ENCODE peak calls at places on chromosomes 11 and 22, in four cellular contexts. Q is ovary, P is sigmoid colon, T is suprapubic skin. E is an unnamed sample.

GRCh38 chr11:82811369-82811768 is 77.7 kb upstream of the FAM181B start:
- DNase-seq in Q (no peak), P (no peak), T (no peak), E (no peak)

GRCh38 chr11:29482510-29482909 is 534.3 kb downstream of the KCNA4 start:
- DNase-seq in Q (no peak), P (no peak), T (no peak), E (no peak)

GRCh38 chr11:22192642-22193347 is at the start of gene ANO5:
- DNase-seq in Q (peak; percentile 51), P (peak; percentile 81), T (peak; percentile 77), E (peak; percentile 92)

GRCh38 chr11:37804666-37805065 is 1206.6 kb upstream of the RAG2 start:
- DNase-seq in Q (no peak), P (no peak), T (no peak), E (no peak)

GRCh38 chr11:77379917-77380316 is 78.4 kb upstream of the GDPD4 start:
- DNase-seq in Q (no peak), P (no peak), T (no peak), E (no peak)

GRCh38 chr11:114219559-114220349 is 76.4 kb upstream of the NNMT start:
- DNase-seq in Q (no peak), P (no peak), T (no peak), E (no peak)

GRCh38 chr22:36580846-36581245 is 51.9 kb upstream of the EIF3D start:
- DNase-seq in Q (no peak), P (no peak), T (no peak), E (no peak)

GRCh38 chr22:31039393-31039792 is 41.7 kb upstream of the SMTN start:
- DNase-seq in Q (peak; percentile 73), P (peak; percentile 86), T (no peak), E (no peak)

GRCh38 chr11:73981051-73981805 is 1.4 kb downstream of the UCP2 start:
- DNase-seq in Q (no peak), P (peak; percentile 39), T (no peak), E (no peak)

GRCh38 chr11:118142809-118143208 is 9.8 kb downstream of the SCN4B start:
- DNase-seq in Q (no peak), P (peak; percentile 63), T (no peak), E (peak; percentile 30)

GRCh38 chr11:34656062-34656720 is 35.3 kb downstream of the EHF start:
- DNase-seq in Q (no peak), P (no peak), T (no peak), E (no peak)

GRCh38 chr11:65541093-65542010 is 16.5 kb downstream of the SCYL1 start:
- DNase-seq in Q (no peak), P (peak; percentile 73), T (no peak), E (no peak)

GRCh38 chr22:49014227-49015201 is 813.2 kb downstream of the BRD1 start:
- DNase-seq in Q (no peak), P (peak; percentile 56), T (peak; percentile 68), E (no peak)

GRCh38 chr22:49879871-49880270 is 26.2 kb downstream of the ZBED4 start:
- DNase-seq in Q (no peak), P (no peak), T (no peak), E (no peak)

GRCh38 chr11:124583827-124584226 is 14.0 kb downstream of the OR8A1 start:
- DNase-seq in Q (no peak), P (no peak), T (no peak), E (no peak)

GRCh38 chr11:8287297-8288070 is 23.8 kb upstream of the LMO1 start:
- DNase-seq in Q (no peak), P (peak; percentile 34), T (no peak), E (no peak)

GRCh38 chr11:4111834-4112233 is 17.2 kb downstream of the RRM1 start:
- DNase-seq in Q (no peak), P (no peak), T (no peak), E (no peak)

GRCh38 chr11:80779907-80780615 is 1339.2 kb upstream of the TENM4 start:
- DNase-seq in Q (no peak), P (no peak), T (no peak), E (no peak)

GRCh38 chr11:66112640-66113098 is 42.6 kb downstream of the PACS1 start:
- DNase-seq in Q (no peak), P (no peak), T (no peak), E (no peak)

GRCh38 chr11:32437406-32438345 is 2.3 kb upstream of the WT1 start:
- DNase-seq in Q (peak; percentile 68), P (no peak), T (no peak), E (no peak)

GRCh38 chr11:72293910-72294533 is 50.0 kb upstream of the PHOX2A start:
- DNase-seq in Q (no peak), P (no peak), T (peak; percentile 59), E (no peak)

GRCh38 chr11:112161012-112161411 is 2.9 kb downstream of the IL18 start:
- DNase-seq in Q (no peak), P (no peak), T (no peak), E (no peak)

GRCh38 chr11:126113515-126113957 is 50.9 kb upstream of the CDON start:
- DNase-seq in Q (peak; percentile 81), P (peak; percentile 97), T (peak; percentile 94), E (peak; percentile 96)

GRCh38 chr11:34151916-34152845 is 46.8 kb downstream of the NAT10 start:
- DNase-seq in Q (no peak), P (no peak), T (no peak), E (no peak)

GRCh38 chr11:8768625-8769333 is 86.2 kb downstream of the RPL27A start:
- DNase-seq in Q (no peak), P (no peak), T (no peak), E (no peak)

GRCh38 chr11:71454470-71455113 is 1.6 kb downstream of the NADSYN1 start:
- DNase-seq in Q (no peak), P (peak; percentile 46), T (no peak), E (no peak)

GRCh38 chr11:120645639-120646038 is 134.1 kb downstream of the GRIK4 start:
- DNase-seq in Q (no peak), P (no peak), T (no peak), E (no peak)

GRCh38 chr11:35116762-35117588 is 22.0 kb upstream of the CD44 start:
- DNase-seq in Q (peak; percentile 19), P (no peak), T (no peak), E (no peak)

GRCh38 chr11:14645247-14645912 is 1.8 kb downstream of the PDE3B start:
- DNase-seq in Q (no peak), P (no peak), T (no peak), E (no peak)

GRCh38 chr11:134537941-134538340 is 125.9 kb upstream of the B3GAT1 start:
- DNase-seq in Q (no peak), P (no peak), T (no peak), E (no peak)

GRCh38 chr11:57530596-57531507 is at the start of gene TIMM10:
- DNase-seq in Q (peak; percentile 93), P (peak; percentile 98), T (peak; percentile 98), E (peak; percentile 98)
- TF ChIP-seq POLR2A in Q (no peak), P (peak; percentile 37), T (no peak), E (peak; percentile 82)

DNA sequence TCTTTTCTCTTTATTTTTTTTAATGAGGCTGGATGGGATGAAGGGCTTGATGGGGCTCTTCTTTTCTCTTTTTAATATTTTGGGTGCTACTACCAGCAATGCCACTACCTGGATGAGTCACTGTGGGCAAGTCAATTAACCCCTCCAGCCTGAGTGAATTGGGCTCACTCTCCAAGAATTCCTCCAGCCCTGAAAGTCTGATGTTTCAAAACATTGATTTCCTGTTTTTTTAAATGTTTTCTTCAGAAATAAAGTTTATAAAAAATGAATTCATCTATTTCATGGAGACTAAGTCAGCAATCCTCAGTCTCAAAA is 812 bp upstream of the OR5A2 start:
- DNase-seq in Q (no peak), P (no peak), T (no peak), E (no peak)
- H3K36me3 ChIP-seq in Q (no peaks in the 10 kb centered on the region), P (no peaks in the 10 kb centered on the region), T (no peaks in the 10 kb centered on the region), E (no peaks in the 10 kb centered on the region)

GRCh38 chr22:38981005-38981658 is 1.0 kb upstream of the APOBEC3B start:
- DNase-seq in Q (peak; percentile 54), P (no peak), T (no peak), E (no peak)
- H3K4me3 ChIP-seq in Q (peak overlapping the region; percentile 43), P (no peak overlapping the region), T (peak overlapping the region; percentile 55), E (no peak overlapping the region)

DNA sequence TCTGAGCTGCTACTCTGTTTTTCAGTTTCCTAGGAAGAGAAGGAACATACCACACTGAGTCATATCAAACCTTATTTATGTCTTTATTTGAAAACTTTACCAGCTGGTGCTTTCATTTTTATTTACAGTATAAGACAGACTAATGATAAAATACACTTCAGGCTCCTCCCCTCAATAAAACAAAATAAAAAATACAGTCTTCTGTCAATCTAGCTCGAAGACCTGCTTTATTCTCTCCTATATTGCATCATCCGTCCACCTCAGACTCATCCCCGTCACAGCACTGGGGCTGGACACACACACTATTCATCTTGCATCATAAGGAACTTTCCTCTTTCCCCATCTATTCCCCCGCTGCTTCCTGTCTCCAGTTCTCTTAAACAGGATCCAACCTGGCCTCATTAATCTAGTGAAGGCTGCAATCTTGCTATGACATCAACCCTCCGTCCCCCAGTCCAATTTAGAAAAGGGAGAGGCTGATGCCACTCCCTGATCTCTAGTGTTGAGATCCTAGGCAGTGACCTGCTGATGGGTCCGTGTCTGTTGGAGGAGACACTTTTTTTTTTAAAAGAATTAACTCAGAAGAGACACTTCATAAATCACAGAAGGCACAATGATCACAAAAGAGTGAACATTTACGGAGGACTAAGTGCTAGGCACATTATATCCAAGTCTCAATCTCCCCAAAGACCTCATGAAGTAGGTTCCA is 1.1 kb downstream of the XBP1 start:
- DNase-seq in Q (peak; percentile 48), P (peak; percentile 91), T (peak; percentile 87), E (peak; percentile 61)
- TF ChIP-seq POLR2A in Q (peak; percentile 77), P (peak; percentile 56), T (peak; percentile 87), E (peak; percentile 80)